ENCODE peak calls at places on chromosomes 3 and 15, in five cellular contexts. One of them, this sample, is unnamed.

GRCh38 chr3:81914254-81914653 is 152.8 kb upstream of the GBE1 start:
- DNase-seq in HFFc6: no peak
- DNase-seq in endothelial cell: no peak
- DNase-seq in stimulated activated CD8-positive, alpha-beta memory T cell treated with anti-CD3 and anti-CD28 coated beads, Interleukin-7, amount 100 ng/mL, for 4 hours: no peak
- DNase-seq in thyroid gland: no peak
- DNase-seq in this sample: no peak

GRCh38 chr3:87260270-87260669 is 16.1 kb downstream of the POU1F1 start:
- DNase-seq in HFFc6: peak; percentile 48
- DNase-seq in endothelial cell: peak; percentile 63
- DNase-seq in stimulated activated CD8-positive, alpha-beta memory T cell treated with anti-CD3 and anti-CD28 coated beads, Interleukin-7, amount 100 ng/mL, for 4 hours: no peak
- DNase-seq in thyroid gland: peak; percentile 47
- DNase-seq in this sample: no peak

GRCh38 chr3:161607056-161607455 is 110.4 kb downstream of the OTOL1 start:
- DNase-seq in HFFc6: no peak
- DNase-seq in endothelial cell: no peak
- DNase-seq in stimulated activated CD8-positive, alpha-beta memory T cell treated with anti-CD3 and anti-CD28 coated beads, Interleukin-7, amount 100 ng/mL, for 4 hours: no peak
- DNase-seq in thyroid gland: no peak
- DNase-seq in this sample: no peak

GRCh38 chr3:183698760-183699159 is 1.2 kb downstream of the YEATS2 start:
- DNase-seq in HFFc6: peak; percentile 8
- DNase-seq in endothelial cell: peak; percentile 9
- DNase-seq in stimulated activated CD8-positive, alpha-beta memory T cell treated with anti-CD3 and anti-CD28 coated beads, Interleukin-7, amount 100 ng/mL, for 4 hours: no peak
- DNase-seq in thyroid gland: peak; percentile 25
- DNase-seq in this sample: no peak

GRCh38 chr3:197399486-197399885 is 101.1 kb upstream of the DLG1 start:
- DNase-seq in HFFc6: no peak
- DNase-seq in endothelial cell: no peak
- DNase-seq in stimulated activated CD8-positive, alpha-beta memory T cell treated with anti-CD3 and anti-CD28 coated beads, Interleukin-7, amount 100 ng/mL, for 4 hours: no peak
- DNase-seq in thyroid gland: no peak
- DNase-seq in this sample: no peak

GRCh38 chr3:126473292-126474168 is 2.2 kb downstream of the ZXDC start:
- DNase-seq in HFFc6: no peak
- DNase-seq in endothelial cell: no peak
- DNase-seq in stimulated activated CD8-positive, alpha-beta memory T cell treated with anti-CD3 and anti-CD28 coated beads, Interleukin-7, amount 100 ng/mL, for 4 hours: no peak
- DNase-seq in thyroid gland: no peak
- DNase-seq in this sample: no peak

GRCh38 chr3:175941352-175941751 is 1082.2 kb downstream of the NAALADL2 start:
- DNase-seq in HFFc6: no peak
- DNase-seq in endothelial cell: no peak
- DNase-seq in stimulated activated CD8-positive, alpha-beta memory T cell treated with anti-CD3 and anti-CD28 coated beads, Interleukin-7, amount 100 ng/mL, for 4 hours: no peak
- DNase-seq in thyroid gland: peak; percentile 28
- DNase-seq in this sample: no peak

GRCh38 chr15:57340673-57341259 is 35.5 kb upstream of the CGNL1 start:
- DNase-seq in HFFc6: peak; percentile 11
- DNase-seq in endothelial cell: peak; percentile 55
- DNase-seq in stimulated activated CD8-positive, alpha-beta memory T cell treated with anti-CD3 and anti-CD28 coated beads, Interleukin-7, amount 100 ng/mL, for 4 hours: no peak
- DNase-seq in thyroid gland: peak; percentile 56
- DNase-seq in this sample: no peak

GRCh38 chr3:116473602-116474001 is 28.3 kb upstream of the LSAMP start:
- DNase-seq in HFFc6: no peak
- DNase-seq in endothelial cell: no peak
- DNase-seq in stimulated activated CD8-positive, alpha-beta memory T cell treated with anti-CD3 and anti-CD28 coated beads, Interleukin-7, amount 100 ng/mL, for 4 hours: no peak
- DNase-seq in thyroid gland: no peak
- DNase-seq in this sample: no peak

GRCh38 chr3:64163755-64164148 is 61.5 kb downstream of the PRICKLE2 start:
- DNase-seq in HFFc6: peak; percentile 90
- DNase-seq in endothelial cell: no peak
- DNase-seq in stimulated activated CD8-positive, alpha-beta memory T cell treated with anti-CD3 and anti-CD28 coated beads, Interleukin-7, amount 100 ng/mL, for 4 hours: no peak
- DNase-seq in thyroid gland: peak; percentile 21
- DNase-seq in this sample: no peak

GRCh38 chr3:15327941-15328340 is 4.4 kb downstream of the SH3BP5 start:
- DNase-seq in HFFc6: no peak
- DNase-seq in endothelial cell: peak; percentile 60
- DNase-seq in stimulated activated CD8-positive, alpha-beta memory T cell treated with anti-CD3 and anti-CD28 coated beads, Interleukin-7, amount 100 ng/mL, for 4 hours: no peak
- DNase-seq in thyroid gland: peak; percentile 83
- DNase-seq in this sample: no peak

GRCh38 chr3:183987014-183987600 is 30.6 kb downstream of the ABCC5 start:
- DNase-seq in HFFc6: no peak
- DNase-seq in endothelial cell: no peak
- DNase-seq in stimulated activated CD8-positive, alpha-beta memory T cell treated with anti-CD3 and anti-CD28 coated beads, Interleukin-7, amount 100 ng/mL, for 4 hours: no peak
- DNase-seq in thyroid gland: no peak
- DNase-seq in this sample: no peak

GRCh38 chr3:44942202-44942921 is 33.6 kb downstream of the ZDHHC3 start:
- DNase-seq in HFFc6: peak; percentile 70
- DNase-seq in endothelial cell: no peak
- DNase-seq in stimulated activated CD8-positive, alpha-beta memory T cell treated with anti-CD3 and anti-CD28 coated beads, Interleukin-7, amount 100 ng/mL, for 4 hours: no peak
- DNase-seq in thyroid gland: no peak
- DNase-seq in this sample: no peak

GRCh38 chr3:23950303-23950702 is 5.2 kb downstream of the NR1D2 start:
- DNase-seq in HFFc6: no peak
- DNase-seq in endothelial cell: no peak
- DNase-seq in stimulated activated CD8-positive, alpha-beta memory T cell treated with anti-CD3 and anti-CD28 coated beads, Interleukin-7, amount 100 ng/mL, for 4 hours: no peak
- DNase-seq in thyroid gland: no peak
- DNase-seq in this sample: no peak

GRCh38 chr3:123202451-123202850 is 708 bp downstream of the SEC22A start:
- DNase-seq in HFFc6: no peak
- DNase-seq in endothelial cell: peak; percentile 7
- DNase-seq in stimulated activated CD8-positive, alpha-beta memory T cell treated with anti-CD3 and anti-CD28 coated beads, Interleukin-7, amount 100 ng/mL, for 4 hours: no peak
- DNase-seq in thyroid gland: no peak
- DNase-seq in this sample: no peak

GRCh38 chr15:38438031-38438986 is 15.6 kb upstream of the FAM98B start:
- DNase-seq in HFFc6: no peak
- DNase-seq in endothelial cell: no peak
- DNase-seq in stimulated activated CD8-positive, alpha-beta memory T cell treated with anti-CD3 and anti-CD28 coated beads, Interleukin-7, amount 100 ng/mL, for 4 hours: no peak
- DNase-seq in thyroid gland: no peak
- DNase-seq in this sample: no peak

GRCh38 chr15:40421246-40422157 is 15.9 kb downstream of the IVD start:
- DNase-seq in HFFc6: peak; percentile 43
- DNase-seq in endothelial cell: peak; percentile 87
- DNase-seq in stimulated activated CD8-positive, alpha-beta memory T cell treated with anti-CD3 and anti-CD28 coated beads, Interleukin-7, amount 100 ng/mL, for 4 hours: peak; percentile 60
- DNase-seq in thyroid gland: peak; percentile 85
- DNase-seq in this sample: no peak

GRCh38 chr3:49666592-49666991 is 7.6 kb upstream of the APEH start:
- DNase-seq in HFFc6: no peak
- DNase-seq in endothelial cell: no peak
- DNase-seq in stimulated activated CD8-positive, alpha-beta memory T cell treated with anti-CD3 and anti-CD28 coated beads, Interleukin-7, amount 100 ng/mL, for 4 hours: no peak
- DNase-seq in thyroid gland: no peak
- DNase-seq in this sample: no peak

GRCh38 chr3:174204765-174205164 is 654.4 kb upstream of the NAALADL2 start:
- DNase-seq in HFFc6: no peak
- DNase-seq in endothelial cell: no peak
- DNase-seq in stimulated activated CD8-positive, alpha-beta memory T cell treated with anti-CD3 and anti-CD28 coated beads, Interleukin-7, amount 100 ng/mL, for 4 hours: no peak
- DNase-seq in thyroid gland: no peak
- DNase-seq in this sample: no peak

GRCh38 chr15:78629031-78629715 is 8.4 kb upstream of the CHRNA3 start:
- DNase-seq in HFFc6: no peak
- DNase-seq in endothelial cell: no peak
- DNase-seq in stimulated activated CD8-positive, alpha-beta memory T cell treated with anti-CD3 and anti-CD28 coated beads, Interleukin-7, amount 100 ng/mL, for 4 hours: no peak
- DNase-seq in thyroid gland: no peak
- DNase-seq in this sample: no peak

GRCh38 chr3:129022114-129022994 is 21.2 kb downstream of the EFCC1 start:
- DNase-seq in HFFc6: no peak
- DNase-seq in endothelial cell: no peak
- DNase-seq in stimulated activated CD8-positive, alpha-beta memory T cell treated with anti-CD3 and anti-CD28 coated beads, Interleukin-7, amount 100 ng/mL, for 4 hours: no peak
- DNase-seq in thyroid gland: peak; percentile 33
- DNase-seq in this sample: no peak

GRCh38 chr3:22236490-22237271 is 485.7 kb upstream of the ZNF385D start:
- DNase-seq in HFFc6: no peak
- DNase-seq in endothelial cell: no peak
- DNase-seq in stimulated activated CD8-positive, alpha-beta memory T cell treated with anti-CD3 and anti-CD28 coated beads, Interleukin-7, amount 100 ng/mL, for 4 hours: no peak
- DNase-seq in thyroid gland: no peak
- DNase-seq in this sample: no peak